ENCODE peak calls at places on chromosomes 2 and 18, in five cellular contexts. One of them, this sample, is unnamed.
A peak's percentile ranks its signal among the peaks of the same experiment; 100 is the strongest.

GRCh38 chr18:47718646-47719045 is 211.8 kb downstream of the SMAD2 start:
- DNase-seq in fibroblast of lung: no peak
- DNase-seq in glutamatergic neuron: no peak
- DNase-seq in Panc1: no peak
- DNase-seq in LoVo: no peak
- DNase-seq in this sample: no peak

GRCh38 chr2:21379140-21379539 is 255.4 kb downstream of the TDRD15 start:
- DNase-seq in fibroblast of lung: no peak
- DNase-seq in glutamatergic neuron: no peak
- DNase-seq in Panc1: no peak
- DNase-seq in LoVo: no peak
- DNase-seq in this sample: no peak

GRCh38 chr2:213296270-213296669 is 12.0 kb downstream of the SPAG16 start:
- DNase-seq in fibroblast of lung: no peak
- DNase-seq in glutamatergic neuron: no peak
- DNase-seq in Panc1: no peak
- DNase-seq in LoVo: no peak
- DNase-seq in this sample: no peak

GRCh38 chr2:226431301-226431955 is 368.2 kb downstream of the IRS1 start:
- DNase-seq in fibroblast of lung: peak; percentile 76
- DNase-seq in glutamatergic neuron: no peak
- DNase-seq in Panc1: no peak
- DNase-seq in LoVo: no peak
- DNase-seq in this sample: no peak

GRCh38 chr18:67300498-67300897 is 216.0 kb downstream of the DSEL start:
- DNase-seq in fibroblast of lung: peak; percentile 1
- DNase-seq in glutamatergic neuron: no peak
- DNase-seq in Panc1: no peak
- DNase-seq in LoVo: no peak
- DNase-seq in this sample: no peak

GRCh38 chr2:128373346-128374000 is 54.8 kb upstream of the HS6ST1 start:
- DNase-seq in fibroblast of lung: no peak
- DNase-seq in glutamatergic neuron: no peak
- DNase-seq in Panc1: no peak
- DNase-seq in LoVo: no peak
- DNase-seq in this sample: no peak

GRCh38 chr2:222289280-222290250 is 9.2 kb downstream of the PAX3 start:
- DNase-seq in fibroblast of lung: no peak
- DNase-seq in glutamatergic neuron: no peak
- DNase-seq in Panc1: no peak
- DNase-seq in LoVo: no peak
- DNase-seq in this sample: no peak

GRCh38 chr2:98923244-98923940 is 12.6 kb downstream of the CRACDL start:
- DNase-seq in fibroblast of lung: no peak
- DNase-seq in glutamatergic neuron: no peak
- DNase-seq in Panc1: no peak
- DNase-seq in LoVo: no peak
- DNase-seq in this sample: no peak

GRCh38 chr18:27824275-27824674 is 352.7 kb downstream of the CDH2 start:
- DNase-seq in fibroblast of lung: no peak
- DNase-seq in glutamatergic neuron: no peak
- DNase-seq in Panc1: no peak
- DNase-seq in LoVo: no peak
- DNase-seq in this sample: no peak

GRCh38 chr18:10715791-10716190 is 190.0 kb downstream of the NAPG start:
- DNase-seq in fibroblast of lung: peak; percentile 59
- DNase-seq in glutamatergic neuron: no peak
- DNase-seq in Panc1: no peak
- DNase-seq in LoVo: no peak
- DNase-seq in this sample: no peak

GRCh38 chr2:181810823-181811695 is 80.5 kb upstream of the ITPRID2 start:
- DNase-seq in fibroblast of lung: peak; percentile 97
- DNase-seq in glutamatergic neuron: no peak
- DNase-seq in Panc1: peak; percentile 71
- DNase-seq in LoVo: peak; percentile 92
- DNase-seq in this sample: no peak

GRCh38 chr18:74963820-74964446 is 245.0 kb downstream of the PTGR3 start:
- DNase-seq in fibroblast of lung: peak; percentile 37
- DNase-seq in glutamatergic neuron: peak; percentile 26
- DNase-seq in Panc1: peak; percentile 73
- DNase-seq in LoVo: peak; percentile 3
- DNase-seq in this sample: peak; percentile 56

GRCh38 chr2:227416669-227417068 is 28.9 kb upstream of the SCYGR1 start:
- DNase-seq in fibroblast of lung: no peak
- DNase-seq in glutamatergic neuron: no peak
- DNase-seq in Panc1: no peak
- DNase-seq in LoVo: no peak
- DNase-seq in this sample: no peak

GRCh38 chr2:65456074-65456473 is 23.7 kb upstream of the SPRED2 start:
- DNase-seq in fibroblast of lung: peak; percentile 92
- DNase-seq in glutamatergic neuron: no peak
- DNase-seq in Panc1: no peak
- DNase-seq in LoVo: no peak
- DNase-seq in this sample: no peak

GRCh38 chr2:108594132-108594981 is 60.1 kb downstream of the LIMS1 start:
- DNase-seq in fibroblast of lung: peak; percentile 98
- DNase-seq in glutamatergic neuron: no peak
- DNase-seq in Panc1: no peak
- DNase-seq in LoVo: peak; percentile 27
- DNase-seq in this sample: no peak

GRCh38 chr2:9703701-9704221 is 73.0 kb upstream of the YWHAQ start:
- DNase-seq in fibroblast of lung: peak; percentile 76
- DNase-seq in glutamatergic neuron: no peak
- DNase-seq in Panc1: peak; percentile 74
- DNase-seq in LoVo: peak; percentile 60
- DNase-seq in this sample: no peak

GRCh38 chr2:143452817-143453462 is 323.7 kb downstream of the ARHGAP15 start:
- DNase-seq in fibroblast of lung: no peak
- DNase-seq in glutamatergic neuron: no peak
- DNase-seq in Panc1: no peak
- DNase-seq in LoVo: no peak
- DNase-seq in this sample: no peak